ENCODE peak calls at places on chromosome 3, in five cellular contexts. Y is lower leg skin, H is spleen, L is sigmoid colon, M is uterus. Z is an unnamed sample.
A peak's percentile ranks its signal among the peaks of the same experiment; 100 is the strongest.

GRCh38 chr3:36372534-36372935 is 7.8 kb upstream of the STAC start:
- DNase-seq in Y (no peak), H (no peak), L (no peak), M (no peak), Z (no peak)

GRCh38 chr3:138263104-138263503 is 66.5 kb downstream of the NME9 start:
- DNase-seq in Y (no peak), H (no peak), L (no peak), M (no peak), Z (no peak)

GRCh38 chr3:39110041-39110639 is 2.7 kb downstream of the TTC21A start:
- DNase-seq in Y (peak; percentile 60), H (no peak), L (no peak), M (no peak), Z (no peak)

GRCh38 chr3:48013288-48013980 is 2.8 kb downstream of the MAP4 start:
- DNase-seq in Y (no peak), H (no peak), L (peak; percentile 83), M (peak; percentile 55), Z (no peak)

GRCh38 chr3:39513801-39514369 is 46.4 kb downstream of the MOBP start:
- DNase-seq in Y (no peak), H (no peak), L (no peak), M (no peak), Z (no peak)

GRCh38 chr3:180633722-180634121 is 31.8 kb downstream of the TTC14 start:
- DNase-seq in Y (no peak), H (peak; percentile 64), L (no peak), M (no peak), Z (no peak)

GRCh38 chr3:64392001-64392400 is 166.7 kb upstream of the PRICKLE2 start:
- DNase-seq in Y (no peak), H (no peak), L (no peak), M (no peak), Z (no peak)

GRCh38 chr3:98726084-98726483 is 37.1 kb upstream of the ST3GAL6 start:
- DNase-seq in Y (no peak), H (no peak), L (no peak), M (no peak), Z (no peak)

GRCh38 chr3:33170531-33170930 is 48.1 kb downstream of the SUSD5 start:
- DNase-seq in Y (no peak), H (no peak), L (no peak), M (no peak), Z (no peak)

GRCh38 chr3:140022061-140022781 is 87.2 kb downstream of the CLSTN2 start:
- DNase-seq in Y (no peak), H (no peak), L (no peak), M (no peak), Z (no peak)

GRCh38 chr3:32640939-32641725 is 43.9 kb upstream of the CNOT10 start:
- DNase-seq in Y (no peak), H (no peak), L (peak; percentile 69), M (no peak), Z (no peak)

GRCh38 chr3:35733276-35733675 is 94.0 kb downstream of the ARPP21 start:
- DNase-seq in Y (no peak), H (no peak), L (no peak), M (no peak), Z (no peak)

GRCh38 chr3:147400999-147401398 is 5.3 kb downstream of the ZIC4 start:
- DNase-seq in Y (no peak), H (no peak), L (no peak), M (no peak), Z (peak; percentile 11)

DNA sequence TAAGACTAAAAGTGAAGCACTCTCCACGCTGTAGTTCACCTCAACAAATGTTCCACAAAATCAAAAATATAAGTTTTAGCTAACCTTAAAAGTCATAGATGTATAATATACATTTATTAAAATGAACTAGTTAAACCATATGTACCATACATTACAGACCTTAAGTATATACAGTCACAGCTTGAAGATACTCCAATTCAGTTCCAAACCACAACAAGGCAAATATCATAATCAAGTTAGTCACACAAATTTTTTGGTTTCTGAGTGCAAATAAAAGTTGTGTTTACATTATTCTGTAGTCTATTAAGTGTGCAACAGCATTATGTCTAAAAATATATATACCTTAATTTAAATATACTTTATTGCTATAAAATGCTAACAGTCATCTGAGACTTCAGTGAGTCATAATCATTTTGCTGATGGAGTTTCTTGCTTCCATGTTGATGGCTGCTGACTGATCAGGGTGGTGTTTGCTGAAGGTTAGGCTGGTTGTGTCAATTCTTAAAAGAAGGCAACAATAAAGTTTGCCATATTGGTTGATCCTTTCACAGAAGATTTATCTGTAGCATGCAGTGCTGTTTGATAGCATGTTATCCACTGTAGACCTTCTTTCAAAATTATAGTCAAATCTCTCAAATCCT is 736.7 kb downstream of the NSUN3 start:
- DNase-seq in Y (no peak), H (no peak), L (no peak), M (no peak), Z (no peak)
- TF ChIP-seq CTCF in Y (no peak), H (no peak), L (no peak), M (no peak), Z (no peak)

DNA sequence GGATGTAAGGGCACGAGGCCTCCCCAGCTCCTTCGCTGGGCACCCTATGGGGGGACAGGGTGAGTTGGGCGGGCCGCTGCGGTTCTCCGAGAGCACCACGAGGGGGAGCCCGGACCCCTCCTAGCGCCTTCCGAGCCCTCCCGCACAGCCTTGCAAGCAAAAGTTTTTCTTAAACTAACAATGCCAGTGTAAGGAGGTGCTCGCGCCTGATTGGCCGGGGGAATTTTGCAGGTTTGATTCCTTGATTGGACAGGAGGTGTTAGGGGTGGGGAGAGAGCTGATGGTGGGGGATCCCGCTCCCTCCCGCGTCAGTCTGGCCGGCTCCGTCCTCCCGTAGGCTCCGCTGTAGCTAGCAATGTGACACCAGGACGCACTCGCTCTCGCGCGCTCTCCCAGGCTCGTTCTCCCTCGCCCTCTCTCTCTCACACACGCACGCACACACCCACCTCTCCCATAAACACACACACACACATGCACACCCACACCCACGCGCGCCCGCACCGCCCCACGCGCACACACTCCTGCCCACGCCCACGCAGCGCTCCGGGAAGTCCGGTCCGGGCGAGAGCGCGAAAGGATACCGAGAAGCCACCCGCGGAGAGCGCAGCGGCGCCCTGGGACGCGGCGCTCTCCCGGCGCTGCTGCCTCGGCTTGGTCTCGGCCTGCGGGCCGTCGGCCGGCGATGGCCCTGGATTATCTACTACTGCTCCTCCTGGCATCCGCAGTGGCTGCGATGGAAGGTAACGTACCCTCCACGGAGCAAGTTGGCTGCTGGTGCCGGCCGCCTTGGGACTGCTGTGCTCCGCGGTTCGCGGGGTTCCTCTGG is at the start of gene EPHB1:
- DNase-seq in Y (peak; percentile 95), H (peak; percentile 92), L (peak; percentile 94), M (peak; percentile 87), Z (peak; percentile 90)
- TF ChIP-seq POLR2A in Y (no peak), H (no peak), L (peak; percentile 56), M (peak; percentile 54), Z (no peak)

DNA sequence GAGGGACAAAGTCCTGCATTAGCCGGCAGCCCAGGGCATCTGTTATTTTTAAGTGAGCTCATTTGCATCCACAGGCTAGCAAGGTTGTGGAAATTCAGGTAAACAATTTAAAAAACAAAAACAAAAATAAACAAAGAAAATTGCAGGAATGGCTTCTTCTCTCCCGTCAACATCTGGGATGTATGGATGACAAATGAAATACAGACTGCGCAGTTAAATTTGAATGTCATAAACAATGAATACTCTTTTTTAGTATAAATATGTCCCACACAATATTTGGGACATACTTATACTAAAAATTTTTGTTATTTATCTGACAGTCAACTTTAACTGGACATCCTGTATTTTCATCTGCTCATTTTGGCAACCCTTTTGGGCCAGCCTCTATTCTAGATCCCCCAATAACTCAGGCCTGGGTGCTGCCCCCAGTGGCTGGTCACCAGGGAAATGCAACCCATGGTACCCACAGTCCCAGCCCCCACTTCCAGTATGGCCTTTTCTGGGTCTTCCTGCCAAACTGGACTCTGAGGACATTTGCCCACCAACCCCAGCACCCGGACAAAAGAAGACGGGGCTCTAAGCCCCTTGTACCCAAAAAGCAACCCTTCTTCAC is 12.7 kb downstream of the GRM2 start:
- DNase-seq in Y (no peak), H (no peak), L (no peak), M (no peak), Z (no peak)
- TF ChIP-seq CTCF in Y (no peak), H (no peak), L (no peak), M (no peak), Z (no peak)

GRCh38 chr3:177742273-177742672 is 545.0 kb upstream of the TBL1XR1 start:
- DNase-seq in Y (no peak), H (no peak), L (no peak), M (no peak), Z (no peak)

GRCh38 chr3:177746259-177747021 is 549.2 kb upstream of the TBL1XR1 start:
- DNase-seq in Y (no peak), H (no peak), L (no peak), M (no peak), Z (no peak)

GRCh38 chr3:177743491-177743890 is 546.2 kb upstream of the TBL1XR1 start:
- DNase-seq in Y (no peak), H (no peak), L (no peak), M (no peak), Z (no peak)

GRCh38 chr3:177749836-177750235 is 552.6 kb upstream of the TBL1XR1 start:
- DNase-seq in Y (no peak), H (no peak), L (no peak), M (no peak), Z (no peak)

DNA sequence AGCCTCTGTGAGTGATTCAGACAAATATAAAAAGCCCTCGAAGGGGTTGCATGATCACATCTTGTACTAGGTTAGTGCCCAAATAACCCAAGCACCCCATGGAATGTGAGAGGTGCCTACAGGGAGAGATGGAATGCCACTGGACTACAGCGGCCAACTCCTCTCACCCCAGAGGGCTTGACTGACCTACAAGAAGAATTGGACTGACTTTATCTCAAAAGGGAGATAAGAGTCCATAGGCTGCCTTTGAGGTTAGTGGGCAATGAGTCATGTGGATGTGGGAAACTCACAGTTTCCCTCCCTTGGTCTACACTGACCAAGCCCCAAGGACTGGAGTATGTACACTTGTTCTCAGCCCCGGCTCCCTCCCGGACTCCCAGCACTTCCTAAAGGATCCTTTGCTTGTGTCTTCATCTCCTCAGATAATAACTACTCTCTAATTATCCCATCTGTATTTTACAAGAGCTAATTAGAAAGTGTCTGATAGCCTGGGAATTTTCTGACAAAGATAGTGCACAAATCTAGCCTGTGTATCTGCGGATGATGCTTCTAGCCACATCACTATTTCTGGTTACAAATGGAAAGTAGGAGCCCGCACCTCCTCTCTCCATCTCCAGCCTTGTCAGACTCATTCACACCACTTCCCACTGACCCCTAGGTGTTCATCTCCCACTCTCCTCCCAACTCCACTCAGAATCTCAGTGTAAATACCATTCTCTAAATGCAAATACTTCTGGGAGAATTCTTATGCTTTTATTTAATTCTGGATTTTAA is 547.8 kb upstream of the TBL1XR1 start:
- DNase-seq in Y (no peak), H (no peak), L (no peak), M (no peak), Z (no peak)
- TF ChIP-seq POLR2A in Y (no peak), H (no peak), L (no peak), M (no peak), Z (no peak)

GRCh38 chr3:128987297-128987696 is 6.6 kb downstream of the CFAP92 start:
- DNase-seq in Y (peak; percentile 65), H (no peak), L (no peak), M (no peak), Z (no peak)
- TF ChIP-seq CTCF in Y (no peak), H (no peak), L (no peak), M (no peak), Z (no peak)

Z was measured in vagina.